ENCODE peak calls at places on chromosomes 13 and 19, in nine cellular contexts. G is GM06990, M is fibroblast of lung, R is IMR-90, K is brain microvascular endothelial cell, X is osteoblast, L is prostate gland, I is heart right ventricle, C is cardiac muscle cell. V is an unnamed sample.

GRCh38 chr13:59061621-59062020 is 1102.1 kb downstream of the DIAPH3 start:
- DNase-seq in G (no peak), M (no peak), R (no peak), K (no peak), X (no peak), L (no peak), I (no peak), C (no peak), V (no peak)

GRCh38 chr13:61684976-61685682 is 269.5 kb upstream of the PCDH20 start:
- DNase-seq in G (no peak), M (no peak), R (no peak), K (no peak), X (no peak), L (no peak), I (no peak), C (no peak), V (no peak)

GRCh38 chr19:14843587-14843986 is 5.1 kb downstream of the OR7A10 start:
- DNase-seq in G (no peak), M (no peak), R (no peak), K (no peak), X (no peak), L (no peak), I (no peak), C (no peak), V (no peak)

GRCh38 chr13:104854007-104854406 is 1681.5 kb downstream of the EFNB2 start:
- DNase-seq in G (no peak), M (no peak), R (no peak), K (no peak), X (no peak), L (no peak), I (no peak), C (no peak), V (no peak)

GRCh38 chr19:4357095-4357797 is 13.9 kb downstream of the MPND start:
- DNase-seq in G (no peak), M (no peak), R (no peak), K (no peak), X (peak; percentile 84), L (no peak), I (no peak), C (no peak), V (no peak)

GRCh38 chr19:29666634-29667389 is 1.6 kb downstream of the PLEKHF1 start:
- DNase-seq in G (no peak), M (peak; percentile 70), R (peak; percentile 64), K (peak; percentile 54), X (peak; percentile 93), L (peak; percentile 70), I (peak; percentile 74), C (peak; percentile 81), V (no peak)

GRCh38 chr19:29779921-29780320 is 31.9 kb upstream of the CCNE1 start:
- DNase-seq in G (no peak), M (no peak), R (no peak), K (no peak), X (no peak), L (no peak), I (no peak), C (peak; percentile 7), V (no peak)

GRCh38 chr19:14150770-14151661 is 14.6 kb upstream of the ASF1B start:
- DNase-seq in G (no peak), M (no peak), R (no peak), K (no peak), X (peak; percentile 67), L (no peak), I (no peak), C (no peak), V (no peak)

GRCh38 chr13:38821753-38822551 is 135.1 kb downstream of the FREM2 start:
- DNase-seq in G (no peak), M (peak; percentile 38), R (no peak), K (no peak), X (no peak), L (no peak), I (no peak), C (no peak), V (no peak)

GRCh38 chr19:31500540-31500830 is 151.2 kb upstream of the TSHZ3 start:
- DNase-seq in G (no peak), M (no peak), R (no peak), K (no peak), X (no peak), L (no peak), I (no peak), C (no peak), V (no peak)

GRCh38 chr13:69168436-69168835 is 939.2 kb upstream of the ATXN8OS start:
- DNase-seq in G (no peak), M (no peak), R (no peak), K (no peak), X (no peak), L (no peak), I (no peak), C (no peak), V (no peak)

GRCh38 chr13:27599845-27600553 is 20.3 kb downstream of the LNX2 start:
- DNase-seq in G (no peak), M (peak; percentile 86), R (peak; percentile 67), K (peak; percentile 76), X (peak; percentile 55), L (no peak), I (no peak), C (peak; percentile 47), V (peak; percentile 56)

GRCh38 chr13:102569488-102569887 is 27.3 kb upstream of the TPP2 start:
- DNase-seq in G (no peak), M (peak; percentile 65), R (peak; percentile 69), K (peak; percentile 9), X (no peak), L (no peak), I (no peak), C (no peak), V (no peak)

GRCh38 chr19:37999309-38000213 is 92.6 kb downstream of the SIPA1L3 start:
- DNase-seq in G (no peak), M (peak; percentile 100), R (peak; percentile 98), K (peak; percentile 99), X (peak; percentile 90), L (no peak), I (peak; percentile 30), C (no peak), V (peak; percentile 98)

GRCh38 chr13:77925616-77926015 is 7.0 kb upstream of the EDNRB start:
- DNase-seq in G (no peak), M (no peak), R (no peak), K (no peak), X (no peak), L (no peak), I (no peak), C (no peak), V (no peak)

GRCh38 chr19:18541258-18541991 is 1.9 kb downstream of the FKBP8 start:
- DNase-seq in G (no peak), M (peak; percentile 16), R (no peak), K (no peak), X (peak; percentile 91), L (no peak), I (no peak), C (no peak), V (no peak)

GRCh38 chr19:53947624-53948023 is 15.1 kb upstream of the CACNG8 start:
- DNase-seq in G (no peak), M (no peak), R (no peak), K (no peak), X (no peak), L (no peak), I (no peak), C (no peak), V (no peak)

GRCh38 chr13:98335721-98336120 is 158.7 kb upstream of the RNF113B start:
- DNase-seq in G (no peak), M (no peak), R (no peak), K (no peak), X (no peak), L (no peak), I (no peak), C (no peak), V (no peak)

GRCh38 chr13:30805603-30806011 is 70.3 kb downstream of the ALOX5AP start:
- DNase-seq in G (no peak), M (peak; percentile 77), R (peak; percentile 59), K (no peak), X (no peak), L (peak; percentile 53), I (peak; percentile 20), C (peak; percentile 35), V (no peak)

DNA sequence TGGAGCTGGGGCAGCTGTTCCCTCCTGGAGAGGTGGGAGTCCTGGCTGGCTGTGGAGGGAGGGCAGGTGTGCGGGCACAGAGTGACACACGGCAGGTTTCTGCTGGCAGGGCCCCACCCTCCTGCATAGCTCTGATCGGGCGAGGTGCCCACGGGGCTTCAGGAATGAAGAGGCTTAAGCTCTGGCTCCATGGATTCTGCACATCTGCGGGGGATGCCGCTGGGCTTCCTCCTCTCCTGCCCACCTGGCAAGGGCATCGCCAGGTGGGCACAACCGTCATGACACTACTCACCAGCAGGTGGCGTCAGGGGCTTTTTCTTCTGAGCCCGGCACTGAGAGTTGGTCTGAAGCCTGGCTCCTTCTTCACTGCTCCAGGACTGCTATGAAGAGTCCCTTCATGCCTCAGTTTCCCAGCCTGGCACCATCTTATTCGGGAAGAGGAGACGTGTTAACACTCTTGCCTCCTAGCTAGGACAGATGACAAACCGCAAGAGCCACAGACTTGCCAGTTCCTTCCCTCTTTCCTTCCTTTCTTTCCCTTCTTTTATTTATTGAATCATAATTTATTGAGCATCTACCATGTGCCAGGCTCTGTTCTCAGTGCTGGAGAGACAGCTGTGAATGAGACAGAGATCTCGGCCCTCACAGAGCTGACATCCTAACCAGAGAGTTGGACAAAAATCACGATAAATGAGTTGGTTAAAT is 15.2 kb upstream of the PAK4 start:
- DNase-seq in G (no peak), M (no peak), R (no peak), K (no peak), X (peak; percentile 89), L (peak; percentile 58), I (peak; percentile 51), C (peak; percentile 75), V (no peak)
- TF ChIP-seq CTCF in G (peak; percentile 87), M (peak; percentile 71), R (peak; percentile 60), K (peak; percentile 89), X (peak; percentile 80), L (peak; percentile 79), I (peak; percentile 37), C (peak; percentile 76), V (peak; percentile 81)

GRCh38 chr19:40411958-40412499 is 1.1 kb downstream of the PRX start:
- DNase-seq in G (no peak), M (no peak), R (no peak), K (no peak), X (peak; percentile 66), L (no peak), I (no peak), C (no peak), V (no peak)
- H3K4me3 ChIP-seq in G (no peak overlapping the region), M (no peak overlapping the region), R (no peak overlapping the region), K (no peak overlapping the region), X (no peak overlapping the region), L (no peak overlapping the region), I (no peak overlapping the region), C (no peak overlapping the region), V (no peak overlapping the region)

DNA sequence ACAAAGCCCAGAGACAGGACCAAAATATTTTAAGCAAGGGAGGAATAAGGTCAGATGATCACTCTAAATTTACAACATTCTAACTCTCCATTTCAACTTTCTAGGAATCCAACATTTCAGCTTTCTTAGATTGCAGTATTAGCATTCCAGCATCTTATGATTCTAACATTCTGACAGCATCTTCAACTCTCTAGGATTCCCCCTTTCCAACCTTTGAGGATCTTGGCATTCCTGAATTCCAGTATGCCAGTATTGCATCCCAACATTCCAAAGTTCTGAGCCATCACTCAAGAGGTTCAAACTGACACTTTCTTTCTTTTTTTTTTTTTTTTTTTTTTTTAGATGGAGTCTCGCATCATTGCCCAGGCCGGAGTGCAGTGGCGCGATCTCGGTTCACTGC is 13.8 kb downstream of the TGFB1 start:
- DNase-seq in G (no peak), M (peak; percentile 67), R (peak; percentile 61), K (no peak), X (peak; percentile 87), L (no peak), I (no peak), C (no peak), V (no peak)
- H3K36me3 ChIP-seq in G (peaks cover 30% of the 10 kb centered on the region), M (peaks cover 5% of the 10 kb centered on the region), R (peaks cover 54% of the 10 kb centered on the region), K (peaks cover 79% of the 10 kb centered on the region), X (peaks cover 57% of the 10 kb centered on the region), L (no peaks in the 10 kb centered on the region), I (peaks cover 97% of the 10 kb centered on the region), C (no peaks in the 10 kb centered on the region), V (peaks cover 6% of the 10 kb centered on the region)

GRCh38 chr19:2551864-2552185 is 75.9 kb downstream of the GADD45B start:
- DNase-seq in G (no peak), M (no peak), R (no peak), K (no peak), X (no peak), L (no peak), I (no peak), C (no peak), V (no peak)
- TF ChIP-seq CTCF in G (no peak), M (no peak), R (no peak), K (no peak), X (no peak), L (no peak), I (no peak), C (no peak), V (no peak)